ENCODE peak calls at places on chromosome 19, in six cellular contexts. T, P, I, B, Z and E are unnamed samples. For H3K4me1, the result is how much of the 10 kb centered on the place peaks cover.

GRCh38 chr19:47663911-47664771 is 49.1 kb upstream of the EHD2 start:
- DNase-seq in T (peak), P (peak), I (peak), B (peak), Z (peak), E (peak)

GRCh38 chr19:36573948-36574726 is 1.0 kb upstream of the ZNF529 start:
- DNase-seq in T (peak), P (peak), I (no peak), B (peak), Z (no peak), E (no peak)

GRCh38 chr19:54729416-54730188 is 5.4 kb downstream of the KIR3DL3 start:
- DNase-seq in T (no peak), P (no peak), I (no peak), B (no peak), Z (no peak), E (no peak)

GRCh38 chr19:10286803-10287737 is at the start of gene ICAM4:
- DNase-seq in T (peak), P (peak), I (no peak), B (peak), Z (peak), E (no peak)

GRCh38 chr19:47095707-47096704 is 17.6 kb downstream of the ZC3H4 start:
- DNase-seq in T (no peak), P (peak), I (peak), B (peak), Z (no peak), E (peak)

GRCh38 chr19:6735181-6735891 is 2.0 kb downstream of the GPR108 start:
- DNase-seq in T (no peak), P (no peak), I (no peak), B (no peak), Z (no peak), E (no peak)

GRCh38 chr19:51079486-51080110 is 3.1 kb downstream of the KLK14 start:
- DNase-seq in T (no peak), P (no peak), I (no peak), B (no peak), Z (no peak), E (no peak)

GRCh38 chr19:5880604-5881078 is 10.3 kb upstream of the FUT5 start:
- DNase-seq in T (peak), P (peak), I (peak), B (peak), Z (peak), E (no peak)

GRCh38 chr19:8224394-8225145 is 15.4 kb downstream of the CERS4 start:
- DNase-seq in T (no peak), P (no peak), I (peak), B (peak), Z (no peak), E (peak)

GRCh38 chr19:5586300-5587070 is 18.7 kb upstream of the TINCR start:
- DNase-seq in T (no peak), P (no peak), I (no peak), B (no peak), Z (no peak), E (no peak)

GRCh38 chr19:39444598-39445257 is 654 bp upstream of the SUPT5H start:
- DNase-seq in T (no peak), P (no peak), I (no peak), B (peak), Z (no peak), E (no peak)

GRCh38 chr19:17873661-17874422 is 2.1 kb downstream of the SLC5A5 start:
- DNase-seq in T (no peak), P (no peak), I (no peak), B (peak), Z (no peak), E (no peak)

GRCh38 chr19:44954649-44955499 is at the start of gene CLPTM1:
- DNase-seq in T (peak), P (peak), I (peak), B (peak), Z (peak), E (peak)
- H3K4me1 ChIP-seq in T (under half), P (half or more), I (under half), B (under half), Z (under half), E (under half)

GRCh38 chr19:45575216-45575615 is 9.4 kb downstream of the OPA3 start:
- DNase-seq in T (no peak), P (no peak), I (no peak), B (no peak), Z (no peak), E (no peak)
- H3K27ac ChIP-seq in T (no peak), P (no peak), I (no peak), B (no peak), Z (no peak), E (peak)

GRCh38 chr19:12137541-12137940 is 2.6 kb downstream of the ZNF20 start:
- DNase-seq in T (no peak), P (peak), I (no peak), B (no peak), Z (no peak), E (no peak)

GRCh38 chr19:12141405-12141736 is 1.2 kb upstream of the ZNF20 start:
- DNase-seq in T (no peak), P (no peak), I (no peak), B (no peak), Z (no peak), E (no peak)

GRCh38 chr19:12139885-12140544 is at the start of gene ZNF20:
- DNase-seq in T (peak), P (peak), I (peak), B (peak), Z (peak), E (peak)

GRCh38 chr19:12139309-12139708 is 841 bp downstream of the ZNF20 start:
- DNase-seq in T (peak), P (no peak), I (no peak), B (no peak), Z (no peak), E (no peak)

DNA sequence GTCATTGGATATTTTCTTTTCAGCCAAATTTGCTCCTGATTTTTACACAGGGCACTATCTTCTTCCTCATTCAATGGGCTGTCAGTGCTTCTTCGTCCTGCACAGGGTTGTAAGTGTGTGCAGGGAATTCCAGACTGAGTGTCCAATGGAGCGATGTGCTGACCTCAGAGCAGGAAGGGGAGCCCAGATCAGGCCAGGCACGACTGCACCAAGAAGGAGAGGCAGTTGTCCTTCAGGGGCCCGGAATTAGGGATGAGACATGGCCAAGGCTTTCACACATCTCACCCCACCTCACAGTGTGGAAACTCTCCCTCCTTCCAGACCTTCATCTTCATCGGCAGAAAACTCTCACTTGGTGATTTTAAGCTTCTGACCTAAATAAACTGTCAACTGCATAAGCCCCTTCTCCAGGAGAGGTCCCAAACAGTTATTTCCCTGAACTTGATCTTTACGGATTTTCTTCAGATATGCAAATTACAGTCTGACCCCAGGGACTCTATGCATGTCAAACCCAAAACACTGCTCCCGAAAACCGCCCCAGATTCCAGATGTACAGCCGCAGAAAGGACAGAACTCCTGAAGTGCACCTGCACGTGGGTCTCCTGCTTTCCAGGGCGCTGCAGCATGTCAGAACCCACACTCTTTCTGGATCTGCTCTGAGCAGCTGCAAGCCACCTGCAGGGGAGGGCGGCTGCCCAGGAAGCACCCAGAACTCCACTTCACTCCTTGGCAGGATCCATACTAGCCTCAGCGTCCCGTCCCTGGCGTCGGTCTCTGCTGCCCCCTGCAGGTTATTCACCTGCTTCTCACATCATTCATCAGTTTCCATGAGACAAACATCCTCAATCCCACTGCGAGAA is 625 bp upstream of the ZNF20 start:
- DNase-seq in T (peak), P (peak), I (peak), B (peak), Z (peak), E (peak)
- TF ChIP-seq POLR2A in T (no peak), P (no peak), I (no peak), B (peak), Z (no peak), E (no peak)

GRCh38 chr19:1273263-1274041 is 1.9 kb upstream of the FAM174C start:
- DNase-seq in T (no peak), P (no peak), I (no peak), B (no peak), Z (no peak), E (peak)
- H3K4me1 ChIP-seq in T (under half), P (half or more), I (half or more), B (under half), Z (half or more), E (half or more)

GRCh38 chr19:45090034-45090433 is 2.9 kb upstream of the PPP1R37 start:
- DNase-seq in T (no peak), P (no peak), I (no peak), B (no peak), Z (no peak), E (no peak)
- H3K27ac ChIP-seq in T (no peak), P (no peak), I (no peak), B (no peak), Z (no peak), E (no peak)

GRCh38 chr19:52191951-52192350 is 2.1 kb downstream of the PPP2R1A start:
- DNase-seq in T (no peak), P (no peak), I (no peak), B (no peak), Z (no peak), E (peak)
- TF ChIP-seq POLR2A in T (no peak), P (no peak), I (no peak), B (no peak), Z (no peak), E (peak)

GRCh38 chr19:13151605-13152355 is 1.6 kb downstream of the IER2 start:
- DNase-seq in T (peak), P (peak), I (peak), B (peak), Z (peak), E (peak)
- H3K4me1 ChIP-seq in T (under half), P (under half), I (under half), B (under half), Z (under half), E (under half)

DNA sequence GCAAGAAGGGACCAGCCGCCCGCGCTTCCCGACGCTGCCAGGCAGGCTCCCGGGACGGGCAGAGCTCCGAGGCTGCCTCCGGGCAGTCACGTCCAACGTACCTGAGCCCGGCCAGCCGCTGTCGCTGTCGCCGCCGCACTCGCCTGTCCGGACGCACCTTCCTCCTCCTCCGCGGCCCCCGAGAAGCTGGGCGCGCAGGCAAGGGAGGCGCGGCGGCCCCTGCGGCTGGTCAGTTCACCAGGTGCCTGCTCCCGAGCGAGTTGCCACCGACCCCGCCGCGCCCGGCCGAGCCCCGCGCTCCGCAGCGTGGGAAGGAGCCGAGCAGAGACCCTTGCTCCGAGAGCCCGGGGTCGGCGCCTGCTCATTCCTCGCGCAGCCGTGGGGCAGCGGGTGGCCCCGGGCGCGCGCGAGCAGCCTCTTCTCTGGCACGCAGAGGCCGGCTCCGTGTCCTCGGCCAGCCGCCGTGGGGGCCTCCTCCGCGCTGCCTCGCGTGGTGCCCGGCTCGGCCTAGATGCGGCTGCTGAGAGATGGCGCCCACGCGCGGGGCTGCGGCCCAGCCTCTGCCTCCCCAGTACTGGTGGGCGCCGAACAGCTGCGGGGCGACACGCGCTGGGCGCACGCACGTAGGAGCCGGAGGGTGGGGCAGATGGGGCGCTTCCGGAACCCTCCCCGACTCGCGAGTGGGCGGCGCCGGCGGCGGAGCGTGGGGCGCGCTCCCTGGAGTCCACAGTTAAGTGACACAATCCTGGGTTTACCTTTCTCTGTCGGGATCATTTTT is 419.4 kb downstream of the UQCRFS1 start:
- DNase-seq in T (no peak), P (no peak), I (no peak), B (peak), Z (no peak), E (no peak)
- H3K27ac ChIP-seq in T (no peak), P (no peak), I (no peak), B (no peak), Z (no peak), E (no peak)

DNA sequence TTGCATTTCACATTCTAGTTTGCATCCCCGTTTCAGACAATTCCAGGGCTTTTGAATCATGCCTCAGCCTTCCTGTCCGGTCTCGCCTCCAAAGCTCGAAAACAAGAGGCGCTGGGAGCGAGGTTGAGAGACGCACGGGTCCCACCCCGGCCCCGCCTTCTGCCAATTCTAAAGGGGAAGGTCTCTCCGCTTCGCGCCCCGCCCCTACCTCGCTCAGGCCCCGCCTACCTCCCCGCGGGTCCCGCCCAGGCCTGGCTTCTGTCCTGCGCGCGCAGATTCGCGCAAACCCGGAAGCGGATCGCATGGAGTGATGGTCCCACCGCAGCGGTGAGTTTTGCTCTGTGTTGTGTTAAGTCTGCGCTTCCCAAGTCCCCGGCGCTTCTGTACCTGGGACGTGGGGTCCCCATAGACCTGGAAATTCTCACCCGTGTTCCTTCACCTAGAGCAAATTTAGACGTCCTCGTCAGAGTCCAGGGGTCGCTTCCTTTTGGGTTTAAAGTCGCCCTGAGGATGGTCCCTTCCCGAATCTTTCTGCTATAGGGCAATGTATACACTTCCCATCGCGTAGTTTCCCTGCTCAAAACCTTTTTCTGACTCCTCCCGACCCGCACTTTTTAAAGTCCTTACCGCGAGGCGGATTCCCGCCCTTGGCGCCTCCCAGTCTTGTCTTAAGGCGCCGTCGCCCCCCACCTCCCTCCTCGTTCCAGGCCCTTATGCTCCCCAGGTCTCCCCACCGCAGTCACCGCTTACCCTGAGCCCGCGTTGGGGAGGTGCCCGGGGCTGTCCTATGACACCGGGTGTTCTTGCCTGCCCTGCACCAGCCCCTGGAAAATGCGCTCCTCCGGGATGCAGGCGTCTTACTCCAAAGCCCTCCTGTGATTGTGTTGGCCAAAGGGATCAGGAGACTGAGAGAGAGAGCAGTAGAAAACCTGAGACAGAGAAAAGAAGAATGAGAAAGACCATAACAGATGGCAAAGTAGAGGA is at the start of gene ZNF845:
- DNase-seq in T (peak), P (peak), I (peak), B (peak), Z (peak), E (peak)
- TF ChIP-seq POLR2A in T (peak), P (peak), I (peak), B (peak), Z (peak), E (no peak)

DNA sequence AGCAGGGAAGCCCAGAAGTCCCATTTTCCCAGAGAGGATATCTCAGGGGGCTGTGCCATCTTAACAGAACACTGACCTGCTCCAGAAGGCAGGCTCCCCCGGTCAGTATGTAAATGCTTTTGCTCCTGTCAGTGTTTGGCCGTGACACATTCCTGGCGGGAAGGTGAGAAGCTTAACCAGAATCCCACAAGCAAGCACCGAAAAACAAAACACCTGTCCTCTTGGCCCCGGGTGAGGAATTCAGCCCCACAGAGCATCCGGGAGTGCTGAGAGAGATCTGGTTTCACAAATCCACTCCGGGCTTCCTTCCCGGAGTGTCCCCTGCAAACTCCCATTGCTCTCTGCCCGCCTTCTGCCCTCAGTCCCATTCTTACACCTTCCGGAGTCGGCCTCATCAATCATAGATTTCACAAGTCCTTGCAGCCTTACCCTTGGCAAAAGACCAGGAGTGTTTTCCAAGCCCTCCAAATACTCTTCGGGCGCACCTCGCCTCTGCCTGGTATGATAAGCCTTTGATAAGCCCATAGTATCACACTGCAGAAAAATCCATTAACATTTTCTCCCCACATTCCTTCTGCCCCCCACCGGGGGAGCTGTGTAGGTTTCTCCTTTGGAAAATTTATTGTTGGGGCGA is 12.2 kb downstream of the TPM4 start:
- DNase-seq in T (no peak), P (no peak), I (peak), B (no peak), Z (peak), E (no peak)
- H3K4me1 ChIP-seq in T (under half), P (half or more), I (under half), B (under half), Z (under half), E (under half)